ENCODE peak calls at places on chromosomes 11 and 22, in five cellular contexts. U is progenitor cell of endocrine pancreas; B is nephron progenitor cell; N is CD4-positive, alpha-beta T cell; V is pancreas. M is an unnamed sample.

GRCh38 chr11:97140885-97141494 is 751.2 kb downstream of the JRKL start:
- DNase-seq in U (no peak), B (no peak), N (no peak), V (no peak), M (peak; percentile 11)

GRCh38 chr11:72831521-72832300 is 17.5 kb downstream of the ATG16L2 start:
- DNase-seq in U (peak; percentile 73), B (peak; percentile 85), N (peak; percentile 46), V (peak; percentile 76), M (peak; percentile 86)

GRCh38 chr11:101487775-101488174 is 96.0 kb downstream of the TRPC6 start:
- DNase-seq in U (no peak), B (no peak), N (no peak), V (no peak), M (no peak)

GRCh38 chr11:134589155-134589554 is 177.1 kb upstream of the B3GAT1 start:
- DNase-seq in U (no peak), B (no peak), N (no peak), V (no peak), M (no peak)

GRCh38 chr11:126029805-126030204 is 32.9 kb downstream of the CDON start:
- DNase-seq in U (no peak), B (no peak), N (no peak), V (no peak), M (no peak)

GRCh38 chr11:41245704-41246398 is 213.6 kb downstream of the LRRC4C start:
- DNase-seq in U (no peak), B (no peak), N (no peak), V (no peak), M (no peak)

GRCh38 chr11:109480251-109480650 is 58.3 kb downstream of the C11orf87 start:
- DNase-seq in U (no peak), B (no peak), N (no peak), V (no peak), M (no peak)

GRCh38 chr22:36811094-36811797 is 5.6 kb downstream of the PVALB start:
- DNase-seq in U (no peak), B (no peak), N (no peak), V (no peak), M (no peak)

GRCh38 chr11:81218440-81218839 is 1515.2 kb downstream of the FAM181B start:
- DNase-seq in U (no peak), B (no peak), N (no peak), V (no peak), M (no peak)

GRCh38 chr11:8839306-8839956 is 71.6 kb upstream of the AKIP1 start:
- DNase-seq in U (no peak), B (no peak), N (no peak), V (no peak), M (no peak)

GRCh38 chr11:66020618-66021357 is 5.5 kb downstream of the CATSPER1 start:
- DNase-seq in U (no peak), B (no peak), N (no peak), V (no peak), M (no peak)

GRCh38 chr11:62444835-62445234 is 26.0 kb downstream of the SCGB1A1 start:
- DNase-seq in U (no peak), B (no peak), N (no peak), V (no peak), M (no peak)

GRCh38 chr11:17595526-17596309 is 48.7 kb downstream of the OTOG start:
- DNase-seq in U (no peak), B (no peak), N (no peak), V (peak; percentile 6), M (peak; percentile 0)

GRCh38 chr11:84922212-84922805 is 704.8 kb downstream of the DLG2 start:
- DNase-seq in U (no peak), B (no peak), N (no peak), V (no peak), M (no peak)

GRCh38 chr22:38441620-38442287 is 13.2 kb downstream of the KCNJ4 start:
- DNase-seq in U (no peak), B (no peak), N (no peak), V (no peak), M (no peak)

GRCh38 chr11:11915625-11916024 is 73.9 kb downstream of the USP47 start:
- DNase-seq in U (no peak), B (no peak), N (no peak), V (no peak), M (no peak)

GRCh38 chr11:71096751-71097388 is 155.5 kb downstream of the SHANK2 start:
- DNase-seq in U (no peak), B (no peak), N (no peak), V (no peak), M (no peak)

GRCh38 chr11:66495401-66495844 is 15.0 kb upstream of the BBS1 start:
- DNase-seq in U (no peak), B (no peak), N (no peak), V (no peak), M (no peak)

GRCh38 chr11:727281-727701 is 20.0 kb upstream of the TALDO1 start:
- DNase-seq in U (no peak), B (no peak), N (no peak), V (peak; percentile 23), M (no peak)

GRCh38 chr11:115623021-115623451 is 118.8 kb upstream of the CADM1 start:
- DNase-seq in U (no peak), B (no peak), N (no peak), V (peak; percentile 27), M (no peak)

GRCh38 chr11:69948256-69949141 is 129.3 kb upstream of the FGF3 start:
- DNase-seq in U (no peak), B (no peak), N (no peak), V (no peak), M (no peak)

GRCh38 chr11:69130586-69131566 is 24.9 kb upstream of the SMIM38 start:
- DNase-seq in U (no peak), B (no peak), N (no peak), V (no peak), M (no peak)

GRCh38 chr22:21009638-21010425 is 5.1 kb upstream of the P2RX6 start:
- DNase-seq in U (peak; percentile 54), B (peak; percentile 75), N (no peak), V (peak; percentile 51), M (peak; percentile 70)

GRCh38 chr11:113350646-113351045 is 36.3 kb downstream of the TTC12 start:
- DNase-seq in U (no peak), B (no peak), N (no peak), V (no peak), M (no peak)

GRCh38 chr22:36465232-36466021 is 16.0 kb downstream of the TXN2 start:
- DNase-seq in U (no peak), B (no peak), N (no peak), V (peak; percentile 97), M (no peak)

GRCh38 chr11:15258433-15259350 is 144.0 kb downstream of the INSC start:
- DNase-seq in U (no peak), B (no peak), N (no peak), V (peak; percentile 20), M (no peak)

GRCh38 chr11:8389034-8389996 is 125.6 kb upstream of the LMO1 start:
- DNase-seq in U (no peak), B (no peak), N (no peak), V (no peak), M (no peak)

GRCh38 chr11:10301656-10302293 is 3.1 kb upstream of the ADM start:
- DNase-seq in U (no peak), B (no peak), N (no peak), V (no peak), M (no peak)

GRCh38 chr11:122696662-122697061 is 41.1 kb downstream of the UBASH3B start:
- DNase-seq in U (no peak), B (no peak), N (peak; percentile 60), V (no peak), M (no peak)
- TF ChIP-seq CTCF in U (no peak), B (no peak), N (no peak), V (no peak), M (no peak)

GRCh38 chr11:123601737-123602136 is 52.7 kb downstream of the SCN3B start:
- DNase-seq in U (no peak), B (no peak), N (no peak), V (no peak), M (no peak)

GRCh38 chr11:123594188-123594901 is 60.1 kb downstream of the SCN3B start:
- DNase-seq in U (no peak), B (no peak), N (no peak), V (no peak), M (no peak)

GRCh38 chr11:123594921-123595320 is 59.5 kb downstream of the SCN3B start:
- DNase-seq in U (no peak), B (no peak), N (no peak), V (no peak), M (no peak)

GRCh38 chr11:123601136-123601535 is 53.3 kb downstream of the SCN3B start:
- DNase-seq in U (no peak), B (no peak), N (no peak), V (no peak), M (no peak)

DNA sequence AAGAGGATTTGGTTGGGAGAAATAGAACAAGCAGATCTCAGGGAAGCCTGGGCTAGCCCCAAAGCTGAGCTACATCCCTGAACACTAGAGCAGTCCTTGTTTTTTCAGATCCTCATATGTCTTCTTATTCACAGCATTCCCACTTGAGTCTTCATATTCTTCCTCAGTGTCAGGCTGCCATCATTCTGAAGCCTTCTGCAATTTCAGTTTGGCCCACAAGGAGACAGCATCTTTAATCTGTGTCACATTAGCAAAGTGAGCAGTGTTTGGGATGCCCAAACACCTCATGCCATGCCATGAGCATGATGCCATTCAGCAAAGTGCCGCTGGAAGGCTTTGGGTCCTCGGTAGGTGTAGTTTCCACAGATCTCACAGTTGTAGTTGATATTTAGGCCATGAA is 56.6 kb downstream of the SCN3B start:
- DNase-seq in U (no peak), B (no peak), N (no peak), V (no peak), M (no peak)
- TF ChIP-seq CTCF in U (no peak), B (no peak), N (no peak), V (no peak), M (no peak)

GRCh38 chr11:13384837-13385417 is 78.1 kb downstream of the BTBD10 start:
- DNase-seq in U (peak; percentile 16), B (peak; percentile 48), N (no peak), V (no peak), M (peak; percentile 60)
- TF ChIP-seq CTCF in U (peak; percentile 79), B (peak; percentile 67), N (peak; percentile 74), V (peak; percentile 31), M (peak; percentile 60)

GRCh38 chr11:2882681-2883110 is 2.9 kb downstream of the CDKN1C start:
- DNase-seq in U (no peak), B (no peak), N (no peak), V (no peak), M (no peak)
- TF ChIP-seq CTCF in U (no peak), B (no peak), N (no peak), V (no peak), M (no peak)

M was measured in endothelial cell.